ENCODE peak calls at places on chromosome 19, in four cellular contexts. B, Q, E and F are unnamed samples.

GRCh38 chr19:40358773-40359172 is 10.3 kb downstream of the PLD3 start:
- DNase-seq in B (no peak), Q (no peak), E (no peak), F (no peak)

GRCh38 chr19:29843180-29844051 is 31.6 kb downstream of the CCNE1 start:
- DNase-seq in B (peak), Q (no peak), E (no peak), F (no peak)

GRCh38 chr19:23075031-23075733 is 41.6 kb upstream of the ZNF730 start:
- DNase-seq in B (peak), Q (no peak), E (no peak), F (peak)

GRCh38 chr19:8517551-8518442 is 3.8 kb upstream of the ZNF414 start:
- DNase-seq in B (no peak), Q (no peak), E (no peak), F (no peak)

GRCh38 chr19:53621885-53622710 is 9.7 kb upstream of the DPRX start:
- DNase-seq in B (no peak), Q (no peak), E (no peak), F (peak)

GRCh38 chr19:45791744-45792481 is 732 bp downstream of the DMWD start:
- DNase-seq in B (no peak), Q (no peak), E (no peak), F (no peak)

GRCh38 chr19:4744451-4745170 is 21.0 kb upstream of the DPP9 start:
- DNase-seq in B (no peak), Q (no peak), E (no peak), F (no peak)

GRCh38 chr19:29439021-29439420 is 86.8 kb upstream of the VSTM2B start:
- DNase-seq in B (no peak), Q (no peak), E (no peak), F (no peak)

GRCh38 chr19:19236173-19236572 is 24.4 kb downstream of the NCAN start:
- DNase-seq in B (no peak), Q (no peak), E (no peak), F (no peak)

GRCh38 chr19:38527466-38528136 is 90.2 kb downstream of the MAP4K1 start:
- DNase-seq in B (no peak), Q (no peak), E (no peak), F (no peak)

GRCh38 chr19:17357078-17357666 is 19.8 kb downstream of the GTPBP3 start:
- DNase-seq in B (no peak), Q (no peak), E (no peak), F (no peak)

GRCh38 chr19:16351133-16351809 is 26.6 kb downstream of the KLF2 start:
- DNase-seq in B (no peak), Q (no peak), E (no peak), F (no peak)

GRCh38 chr19:40716031-40716654 is 543 bp downstream of the COQ8B start:
- DNase-seq in B (no peak), Q (peak), E (peak), F (no peak)

GRCh38 chr19:17063412-17063811 is 11.8 kb downstream of the HAUS8 start:
- DNase-seq in B (no peak), Q (no peak), E (no peak), F (no peak)

GRCh38 chr19:36140289-36141038 is 598 bp downstream of the CAPNS1 start:
- DNase-seq in B (peak), Q (no peak), E (no peak), F (no peak)

GRCh38 chr19:53130506-53130905 is 2.2 kb downstream of the ZNF415 start:
- DNase-seq in B (no peak), Q (no peak), E (no peak), F (no peak)

GRCh38 chr19:37899453-37899852 is 6.9 kb downstream of the WDR87 start:
- DNase-seq in B (no peak), Q (no peak), E (no peak), F (no peak)

GRCh38 chr19:48807590-48808308 is 3.1 kb downstream of the BCAT2 start:
- DNase-seq in B (peak), Q (no peak), E (no peak), F (no peak)

GRCh38 chr19:53086949-53087348 is 16.3 kb downstream of the ZNF160 start:
- DNase-seq in B (no peak), Q (no peak), E (no peak), F (peak)

GRCh38 chr19:38850976-38851621 is 1.3 kb upstream of the HNRNPL start:
- DNase-seq in B (peak), Q (no peak), E (peak), F (no peak)

GRCh38 chr19:15216363-15216762 is 15.6 kb upstream of the NOTCH3 start:
- DNase-seq in B (no peak), Q (no peak), E (no peak), F (no peak)

GRCh38 chr19:46016426-46017094 is 6.3 kb downstream of the PGLYRP1 start:
- DNase-seq in B (peak), Q (peak), E (no peak), F (peak)

GRCh38 chr19:4379383-4380253 is 20.7 kb downstream of the SH3GL1 start:
- DNase-seq in B (no peak), Q (no peak), E (no peak), F (no peak)

GRCh38 chr19:3373971-3374368 is 7.6 kb downstream of the NFIC start:
- DNase-seq in B (no peak), Q (no peak), E (no peak), F (no peak)

GRCh38 chr19:20038358-20039202 is 725 bp downstream of the ZNF682 start:
- DNase-seq in B (no peak), Q (no peak), E (no peak), F (no peak)

GRCh38 chr19:54631489-54631888 is 1.2 kb downstream of the LILRB1 start:
- DNase-seq in B (no peak), Q (no peak), E (no peak), F (no peak)

GRCh38 chr19:29927944-29928669 is 13.9 kb upstream of the URI1 start:
- DNase-seq in B (no peak), Q (no peak), E (no peak), F (no peak)

GRCh38 chr19:5150902-5151741 is 182.2 kb downstream of the KDM4B start:
- DNase-seq in B (no peak), Q (no peak), E (no peak), F (no peak)

GRCh38 chr19:38596057-38596981 is 21.4 kb downstream of the MAP4K1 start:
- DNase-seq in B (peak), Q (no peak), E (peak), F (no peak)

GRCh38 chr19:8355631-8356402 is 8.1 kb upstream of the ANGPTL4 start:
- DNase-seq in B (no peak), Q (no peak), E (no peak), F (peak)

GRCh38 chr19:33306191-33306590 is 3.9 kb upstream of the CEBPA start:
- DNase-seq in B (no peak), Q (no peak), E (no peak), F (no peak)

GRCh38 chr19:55697698-55698097 is 22.7 kb downstream of the EPN1 start:
- DNase-seq in B (no peak), Q (no peak), E (no peak), F (no peak)

GRCh38 chr19:53877361-53877766 is 4.6 kb upstream of the PRKCG start:
- DNase-seq in B (no peak), Q (no peak), E (no peak), F (no peak)

GRCh38 chr19:53881482-53882390 is at the start of gene PRKCG:
- DNase-seq in B (peak), Q (no peak), E (no peak), F (no peak)

GRCh38 chr19:44641460-44641859 is 2.2 kb upstream of the PVR start:
- DNase-seq in B (no peak), Q (no peak), E (no peak), F (no peak)